ENCODE peak calls at places on chromosome 19, in nine cellular contexts. J is HFFc6, I is cardiac muscle cell, S is Panc1, X is AG09319, Z is cardiac fibroblast, M is nephron progenitor cell, E is A549, B is A673. G is an unnamed sample.

GRCh38 chr19:53898680-53899341 is 10.3 kb upstream of the CACNG7 start:
- DNase-seq in J (no peak), I (no peak), S (no peak), X (no peak), Z (no peak), M (peak), E (no peak), B (peak), G (no peak)

GRCh38 chr19:2659856-2660432 is 42.5 kb downstream of the GNG7 start:
- DNase-seq in J (no peak), I (no peak), S (no peak), X (no peak), Z (no peak), M (no peak), E (no peak), B (no peak), G (no peak)

GRCh38 chr19:5585461-5586299 is 17.9 kb upstream of the TINCR start:
- DNase-seq in J (no peak), I (peak), S (no peak), X (no peak), Z (no peak), M (peak), E (no peak), B (peak), G (no peak)

GRCh38 chr19:9986787-9987281 is 23.5 kb downstream of the COL5A3 start:
- DNase-seq in J (peak), I (no peak), S (no peak), X (peak), Z (no peak), M (no peak), E (no peak), B (no peak), G (peak)

GRCh38 chr19:45276284-45276687 is 25.2 kb downstream of the MARK4 start:
- DNase-seq in J (no peak), I (peak), S (no peak), X (no peak), Z (no peak), M (no peak), E (no peak), B (peak), G (no peak)

GRCh38 chr19:50204811-50205675 is 1.6 kb downstream of the MYH14 start:
- DNase-seq in J (no peak), I (peak), S (no peak), X (no peak), Z (no peak), M (peak), E (no peak), B (no peak), G (no peak)

GRCh38 chr19:15129856-15130580 is 22.8 kb downstream of the SYDE1 start:
- DNase-seq in J (no peak), I (no peak), S (no peak), X (no peak), Z (no peak), M (no peak), E (no peak), B (no peak), G (no peak)

GRCh38 chr19:3725640-3726310 is 17.6 kb downstream of the TJP3 start:
- DNase-seq in J (no peak), I (peak), S (no peak), X (no peak), Z (no peak), M (peak), E (no peak), B (peak), G (no peak)

GRCh38 chr19:7799640-7800355 is 30.2 kb upstream of the EVI5L start:
- DNase-seq in J (peak), I (peak), S (no peak), X (peak), Z (peak), M (peak), E (peak), B (peak), G (peak)

GRCh38 chr19:16814526-16815100 is 14.6 kb upstream of the SIN3B start:
- DNase-seq in J (no peak), I (no peak), S (no peak), X (no peak), Z (peak), M (no peak), E (no peak), B (no peak), G (peak)

GRCh38 chr19:14139944-14140343 is 3.6 kb upstream of the ASF1B start:
- DNase-seq in J (peak), I (no peak), S (no peak), X (no peak), Z (no peak), M (no peak), E (no peak), B (no peak), G (no peak)

GRCh38 chr19:5273782-5274181 is 66.8 kb downstream of the PTPRS start:
- DNase-seq in J (no peak), I (no peak), S (no peak), X (no peak), Z (no peak), M (no peak), E (no peak), B (no peak), G (no peak)

GRCh38 chr19:9848060-9848459 is 12.9 kb downstream of the PIN1 start:
- DNase-seq in J (no peak), I (peak), S (no peak), X (no peak), Z (no peak), M (peak), E (no peak), B (no peak), G (no peak)

GRCh38 chr19:50431343-50432220 is 1.1 kb upstream of the MYBPC2 start:
- DNase-seq in J (peak), I (peak), S (no peak), X (peak), Z (peak), M (peak), E (peak), B (peak), G (peak)

GRCh38 chr19:19575411-19575810 is 37.3 kb downstream of the CILP2 start:
- DNase-seq in J (no peak), I (no peak), S (no peak), X (no peak), Z (no peak), M (no peak), E (no peak), B (no peak), G (no peak)

GRCh38 chr19:54918499-54918898 is 12.6 kb downstream of the NCR1 start:
- DNase-seq in J (no peak), I (no peak), S (no peak), X (no peak), Z (no peak), M (no peak), E (no peak), B (no peak), G (no peak)

GRCh38 chr19:36081385-36081784 is 26.7 kb downstream of the WDR62 start:
- DNase-seq in J (no peak), I (no peak), S (no peak), X (no peak), Z (peak), M (no peak), E (no peak), B (no peak), G (no peak)

GRCh38 chr19:50368649-50369570 is 3.5 kb upstream of the NAPSA start:
- DNase-seq in J (peak), I (peak), S (no peak), X (peak), Z (peak), M (peak), E (peak), B (peak), G (peak)

GRCh38 chr19:44869728-44870470 is 21.2 kb upstream of the TOMM40 start:
- DNase-seq in J (no peak), I (no peak), S (no peak), X (no peak), Z (peak), M (no peak), E (no peak), B (no peak), G (peak)

GRCh38 chr19:14363203-14364097 is 17.8 kb upstream of the ADGRE5 start:
- DNase-seq in J (peak), I (peak), S (no peak), X (no peak), Z (peak), M (peak), E (peak), B (peak), G (peak)

GRCh38 chr19:18490719-18491118 is 31.2 kb downstream of the ELL start:
- DNase-seq in J (no peak), I (no peak), S (no peak), X (no peak), Z (no peak), M (no peak), E (no peak), B (no peak), G (no peak)

GRCh38 chr19:18488403-18488723 is 33.5 kb downstream of the ELL start:
- DNase-seq in J (no peak), I (no peak), S (no peak), X (no peak), Z (no peak), M (no peak), E (peak), B (no peak), G (no peak)

GRCh38 chr19:18489627-18490184 is 32.2 kb downstream of the ELL start:
- DNase-seq in J (no peak), I (no peak), S (no peak), X (no peak), Z (no peak), M (no peak), E (no peak), B (no peak), G (no peak)

GRCh38 chr19:18487576-18488402 is 34.1 kb downstream of the ELL start:
- DNase-seq in J (no peak), I (no peak), S (no peak), X (no peak), Z (no peak), M (no peak), E (no peak), B (no peak), G (no peak)

GRCh38 chr19:18488838-18489626 is 32.8 kb downstream of the ELL start:
- DNase-seq in J (no peak), I (peak), S (no peak), X (no peak), Z (no peak), M (peak), E (peak), B (no peak), G (no peak)
- TF ChIP-seq CTCF in J (no peak), I (peak), S (peak), X (peak), Z (peak), M (peak), E (no peak), B (peak), G (no peak)

GRCh38 chr19:11091343-11092153 is 2.3 kb downstream of the LDLR start:
- DNase-seq in J (peak), I (no peak), S (peak), X (peak), Z (peak), M (no peak), E (peak), B (peak), G (peak)
- TF ChIP-seq CTCF in J (no peak), I (no peak), S (no peak), X (no peak), Z (no peak), M (no peak), E (no peak), B (no peak), G (no peak)

DNA sequence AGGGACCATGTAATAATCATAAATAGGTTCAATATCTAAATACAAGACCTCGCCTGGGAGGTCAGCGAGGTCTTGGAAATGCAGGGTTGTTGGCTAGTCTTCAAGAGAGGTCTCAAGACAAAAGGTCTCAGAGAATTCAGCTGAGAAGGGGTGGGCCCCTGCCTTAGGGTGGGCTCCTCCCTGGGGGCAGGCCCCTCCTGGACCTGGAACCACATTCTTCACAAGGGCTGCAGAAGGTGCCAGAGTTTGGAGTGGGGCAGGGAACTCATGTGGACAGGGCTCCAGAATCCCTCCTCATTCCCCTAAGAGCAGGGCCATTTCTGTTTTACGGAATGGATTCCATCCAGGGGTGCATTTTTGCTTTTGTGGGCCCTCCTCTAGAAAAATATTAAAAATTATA is 10.2 kb downstream of the CEACAM18 start:
- DNase-seq in J (no peak), I (no peak), S (no peak), X (no peak), Z (no peak), M (no peak), E (no peak), B (no peak), G (no peak)
- TF ChIP-seq CTCF in J (no peak), I (no peak), S (no peak), X (no peak), Z (no peak), M (no peak), E (no peak), B (no peak), G (no peak)

GRCh38 chr19:1618157-1619093 is 13.2 kb upstream of the UQCR11 start:
- DNase-seq in J (peak), I (peak), S (no peak), X (no peak), Z (peak), M (no peak), E (peak), B (no peak), G (no peak)
- TF ChIP-seq CTCF in J (peak), I (peak), S (peak), X (peak), Z (peak), M (no peak), E (peak), B (no peak), G (no peak)

GRCh38 chr19:57559008-57559403 is 657 bp downstream of the ZNF550 start:
- DNase-seq in J (no peak), I (peak), S (no peak), X (no peak), Z (peak), M (peak), E (peak), B (no peak), G (no peak)

GRCh38 chr19:57560049-57560491 is 407 bp upstream of the ZNF550 start:
- DNase-seq in J (peak), I (no peak), S (no peak), X (no peak), Z (peak), M (no peak), E (no peak), B (peak), G (peak)

GRCh38 chr19:57559404-57560025 is at the start of gene ZNF550:
- DNase-seq in J (peak), I (peak), S (peak), X (peak), Z (peak), M (peak), E (peak), B (peak), G (peak)

GRCh38 chr19:57563547-57563946 is 3.9 kb upstream of the ZNF550 start:
- DNase-seq in J (no peak), I (no peak), S (no peak), X (no peak), Z (no peak), M (no peak), E (no peak), B (no peak), G (no peak)

DNA sequence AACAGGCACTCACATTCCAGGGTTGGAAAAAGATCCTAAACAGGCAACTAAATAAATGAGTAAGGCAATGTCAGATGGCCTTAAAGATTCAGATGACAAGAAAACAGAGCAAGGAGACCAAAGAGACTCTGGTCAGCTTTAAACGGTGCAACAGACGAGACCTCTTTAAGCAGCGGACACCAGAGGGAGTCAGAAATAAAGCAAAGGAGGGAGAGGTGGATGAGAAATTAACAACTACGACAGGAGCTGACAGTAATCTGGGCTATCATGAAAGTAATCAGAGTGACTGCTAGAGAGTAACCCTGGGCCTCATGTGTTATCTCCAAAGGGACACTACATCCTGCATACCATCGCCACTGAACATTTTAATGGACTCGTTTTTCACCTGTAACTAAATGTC is 1.1 kb downstream of the ZNF550 start:
- DNase-seq in J (peak), I (peak), S (no peak), X (no peak), Z (peak), M (no peak), E (no peak), B (peak), G (no peak)
- TF ChIP-seq CTCF in J (no peak), I (peak), S (no peak), X (no peak), Z (peak), M (no peak), E (no peak), B (peak), G (no peak)

GRCh38 chr19:38952395-38953165 is 21.8 kb downstream of the MRPS12 start:
- DNase-seq in J (no peak), I (peak), S (no peak), X (no peak), Z (no peak), M (peak), E (peak), B (peak), G (no peak)
- TF ChIP-seq CTCF in J (peak), I (peak), S (no peak), X (no peak), Z (no peak), M (peak), E (peak), B (peak), G (peak)

GRCh38 chr19:39704181-39705044 is at the start of gene LGALS14:
- DNase-seq in J (no peak), I (no peak), S (no peak), X (no peak), Z (no peak), M (no peak), E (no peak), B (no peak), G (no peak)
- TF ChIP-seq CTCF in J (no peak), I (no peak), S (no peak), X (no peak), Z (no peak), M (no peak), E (no peak), B (no peak), G (no peak)

GRCh38 chr19:38384209-38385027 is 3.4 kb downstream of the GGN start:
- DNase-seq in J (no peak), I (peak), S (no peak), X (no peak), Z (peak), M (no peak), E (peak), B (no peak), G (no peak)
- TF ChIP-seq CTCF in J (peak), I (peak), S (peak), X (peak), Z (peak), M (peak), E (peak), B (no peak), G (peak)

G was measured in astrocyte.